ENCODE peak calls at places on chromosomes 6 and 20, in five cellular contexts. P is right cardiac atrium; R is stimulated activated CD4-positive, alpha-beta T cell treated with anti-CD3 and anti-CD28 coated beads, Interleukin-2, amount 100 ng/mL, for 24 hours; K is DMS153; O is stimulated activated CD8-positive, alpha-beta memory T cell treated with anti-CD3 and anti-CD28 coated beads, Interleukin-4, amount 100 ng/mL, for 24 hours. W is an unnamed sample.

GRCh38 chr6:90105766-90106165 is 190.9 kb downstream of the BACH2 start:
- DNase-seq in O (no peak), R (no peak), P (no peak), K (no peak), W (no peak)

GRCh38 chr6:110329729-110330436 is 28.3 kb downstream of the METTL24 start:
- DNase-seq in P (no peak), R (no peak), K (no peak), O (no peak), W (no peak)

GRCh38 chr20:35768731-35769664 is 2.8 kb upstream of the PHF20 start:
- DNase-seq in R (peak), O (peak), K (peak), P (peak), W (peak)

GRCh38 chr6:138652824-138653223 is 120.7 kb upstream of the CCDC28A start:
- DNase-seq in P (no peak), O (no peak), R (no peak), K (no peak), W (no peak)

GRCh38 chr20:46798430-46798829 is 89.0 kb downstream of the SLC2A10 start:
- DNase-seq in K (no peak), P (no peak), R (no peak), O (no peak), W (no peak)

GRCh38 chr6:114342826-114343781 is at the start of gene HS3ST5:
- DNase-seq in O (no peak), P (peak), R (peak), K (peak), W (no peak)

GRCh38 chr20:55386686-55387085 is 618.6 kb downstream of the CBLN4 start:
- DNase-seq in O (no peak), P (no peak), K (no peak), R (no peak), W (no peak)

GRCh38 chr20:22824077-22824476 is 211.0 kb upstream of the SSTR4 start:
- DNase-seq in K (no peak), P (no peak), R (no peak), O (no peak), W (no peak)

GRCh38 chr6:168452685-168453377 is 11.8 kb downstream of the SMOC2 start:
- DNase-seq in P (peak), O (no peak), K (no peak), R (no peak), W (no peak)

GRCh38 chr6:33722103-33722646 is 10.7 kb upstream of the UQCC2 start:
- DNase-seq in P (no peak), R (no peak), O (no peak), K (no peak), W (no peak)

GRCh38 chr20:33796263-33796906 is 14.8 kb upstream of the CHMP4B start:
- DNase-seq in P (no peak), R (no peak), K (peak), O (no peak), W (no peak)

GRCh38 chr20:37468886-37469285 is 52.2 kb upstream of the NNAT start:
- DNase-seq in R (no peak), K (no peak), P (no peak), O (no peak), W (no peak)

GRCh38 chr20:58447733-58448391 is 58.8 kb downstream of the VAPB start:
- DNase-seq in O (peak), K (peak), R (peak), P (no peak), W (peak)

GRCh38 chr20:51385941-51386530 is 156.5 kb downstream of the NFATC2 start:
- DNase-seq in P (no peak), R (peak), O (no peak), K (no peak), W (no peak)

GRCh38 chr6:15864033-15864707 is 201.3 kb upstream of the DTNBP1 start:
- DNase-seq in P (no peak), O (no peak), K (no peak), R (no peak), W (no peak)

GRCh38 chr20:1418335-1418734 is 25.5 kb upstream of the FKBP1A start:
- DNase-seq in K (no peak), R (no peak), P (no peak), O (no peak), W (peak)

GRCh38 chr6:25038992-25039391 is 103.2 kb upstream of the RIPOR2 start:
- DNase-seq in R (no peak), O (no peak), P (no peak), K (no peak), W (no peak)

GRCh38 chr6:47633141-47633540 is 65.2 kb upstream of the ADGRF4 start:
- DNase-seq in K (peak), R (no peak), O (no peak), P (no peak), W (no peak)

GRCh38 chr20:56409521-56409920 is 2.5 kb upstream of the CASS4 start:
- DNase-seq in P (no peak), R (no peak), O (no peak), K (no peak), W (no peak)

GRCh38 chr6:145963216-145964068 is 716 bp downstream of the SHPRH start:
- DNase-seq in R (peak), K (peak), P (peak), O (peak), W (peak)

GRCh38 chr6:41039060-41039998 is at the start of gene UNC5CL:
- DNase-seq in O (peak), K (peak), P (no peak), R (peak), W (no peak)

GRCh38 chr6:62298745-62299392 is 12.8 kb upstream of the KHDRBS2 start:
- DNase-seq in R (no peak), K (no peak), O (no peak), P (no peak), W (no peak)

GRCh38 chr6:161584929-161585328 is 311.1 kb upstream of the AGPAT4 start:
- DNase-seq in K (no peak), O (no peak), R (no peak), P (no peak), W (no peak)

GRCh38 chr6:63660737-63661136 is 25.1 kb downstream of the PHF3 start:
- DNase-seq in P (no peak), R (no peak), O (no peak), K (no peak), W (no peak)